ENCODE peak calls at places on chromosomes 7 and 10, in six cellular contexts. M is psoas muscle; N is CD8-positive, alpha-beta memory T cell; Q is astrocyte of the cerebellum; A is dorsolateral prefrontal cortex; C is CD4-positive, alpha-beta memory T cell. P is an unnamed sample.

GRCh38 chr10:114110174-114110972 is 63.6 kb downstream of the CCDC186 start:
- DNase-seq in M (no peak), N (no peak), A (no peak), C (no peak), Q (no peak), P (no peak)

GRCh38 chr7:158279539-158280466 is 307.8 kb downstream of the PTPRN2 start:
- DNase-seq in C (no peak), M (peak), N (no peak), Q (no peak), A (peak), P (no peak)

GRCh38 chr10:22702348-22702747 is 12.0 kb downstream of the PIP4K2A start:
- DNase-seq in C (no peak), A (no peak), M (no peak), Q (no peak), N (no peak), P (no peak)

GRCh38 chr10:110013615-110014293 is 6.0 kb downstream of the ADD3 start:
- DNase-seq in C (peak), M (no peak), N (no peak), A (no peak), Q (no peak), P (no peak)

GRCh38 chr7:85135931-85136330 is 50.9 kb downstream of the SEMA3D start:
- DNase-seq in M (no peak), C (no peak), N (no peak), Q (peak), A (no peak), P (no peak)

GRCh38 chr10:663844-664243 is 25.6 kb downstream of the DIP2C start:
- DNase-seq in C (no peak), M (no peak), N (no peak), Q (no peak), A (peak), P (no peak)

GRCh38 chr7:75637854-75638606 is 100.7 kb downstream of the HIP1 start:
- DNase-seq in Q (no peak), A (no peak), M (no peak), N (no peak), C (no peak), P (no peak)

GRCh38 chr7:46178685-46179084 is 257.6 kb upstream of the IGFBP3 start:
- DNase-seq in N (no peak), M (no peak), Q (peak), A (no peak), C (no peak), P (no peak)

GRCh38 chr7:140653319-140654108 is 12.9 kb upstream of the DENND2A start:
- DNase-seq in Q (peak), N (peak), C (peak), M (no peak), A (no peak), P (no peak)

GRCh38 chr7:141276031-141276430 is 202.2 kb downstream of the TMEM178B start:
- DNase-seq in N (no peak), C (no peak), M (no peak), A (no peak), Q (no peak), P (no peak)

GRCh38 chr10:124291009-124291671 is 127.6 kb downstream of the OAT start:
- DNase-seq in C (no peak), Q (no peak), N (no peak), M (peak), A (peak), P (peak)

GRCh38 chr10:60314306-60314940 is 75.3 kb downstream of the ANK3 start:
- DNase-seq in Q (peak), A (no peak), M (no peak), C (no peak), N (no peak), P (no peak)

DNA sequence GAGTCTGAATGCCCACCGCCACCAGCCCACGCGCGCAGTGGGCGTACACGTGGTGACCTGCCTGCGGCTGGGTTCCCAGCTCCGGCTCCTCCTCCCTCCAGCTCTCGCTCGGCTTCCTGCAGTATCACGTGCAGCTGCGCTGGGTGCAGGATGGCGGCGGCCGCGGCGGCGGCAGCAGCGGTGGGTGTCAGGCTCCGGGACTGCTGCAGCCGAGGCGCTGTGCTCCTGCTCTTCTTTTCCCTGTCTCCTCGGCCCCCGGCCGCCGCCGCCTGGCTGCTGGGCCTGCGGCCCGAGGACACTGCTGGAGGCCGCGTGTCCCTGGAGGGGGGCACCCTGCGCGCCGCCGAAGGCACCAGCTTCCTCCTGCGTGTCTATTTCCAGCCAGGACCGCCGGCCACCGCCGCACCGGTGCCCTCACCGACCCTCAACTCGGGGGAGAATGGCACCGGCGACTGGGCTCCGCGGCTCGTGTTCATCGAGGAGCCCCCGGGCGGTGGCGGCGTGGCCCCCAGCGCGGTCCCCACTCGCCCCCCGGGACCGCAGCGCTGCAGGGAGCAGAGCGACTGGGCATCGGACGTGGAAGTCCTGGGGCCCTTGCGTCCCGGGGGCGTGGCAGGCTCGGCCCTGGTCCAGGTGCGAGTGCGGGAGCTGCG is at the start of gene CNNM1:
- DNase-seq in C (no peak), Q (no peak), A (peak), N (no peak), M (peak), P (no peak)
- H3K4me3 ChIP-seq in C (no peak), Q (peak), A (peak), N (no peak), M (peak), P (peak)

GRCh38 chr10:18313626-18314025 is 173.4 kb downstream of the CACNB2 start:
- DNase-seq in C (no peak), M (no peak), A (no peak), N (no peak), Q (no peak), P (no peak)
- H3K4me3 ChIP-seq in C (no peak), M (peak), A (peak), N (no peak), Q (no peak), P (peak)

GRCh38 chr10:93445097-93445960 is 36.8 kb downstream of the MYOF start:
- DNase-seq in Q (peak), N (no peak), A (no peak), M (peak), C (no peak), P (peak)

GRCh38 chr10:93451244-93451947 is 30.7 kb downstream of the MYOF start:
- DNase-seq in N (no peak), M (no peak), A (no peak), C (no peak), Q (no peak), P (no peak)

GRCh38 chr10:93445978-93446720 is 36.0 kb downstream of the MYOF start:
- DNase-seq in A (no peak), Q (no peak), M (no peak), N (no peak), C (no peak), P (no peak)

GRCh38 chr10:93447970-93448369 is 34.2 kb downstream of the MYOF start:
- DNase-seq in Q (no peak), A (no peak), N (no peak), M (no peak), C (no peak), P (no peak)

GRCh38 chr10:93447019-93447418 is 35.1 kb downstream of the MYOF start:
- DNase-seq in C (no peak), A (no peak), Q (no peak), M (no peak), N (no peak), P (no peak)
- H3K4me3 ChIP-seq in C (no peak), A (no peak), Q (no peak), M (no peak), N (no peak), P (no peak)

GRCh38 chr7:101164071-101164840 is 1.1 kb downstream of the VGF start:
- DNase-seq in Q (no peak), C (no peak), N (no peak), A (no peak), M (no peak), P (no peak)
- H3K4me3 ChIP-seq in Q (no peak), C (no peak), N (no peak), A (peak), M (peak), P (peak)

GRCh38 chr7:95608344-95609173 is 12.2 kb upstream of the PDK4 start:
- DNase-seq in Q (peak), N (peak), C (no peak), M (peak), A (peak), P (peak)
- H3K4me3 ChIP-seq in Q (peak), N (no peak), C (no peak), M (peak), A (peak), P (peak)

P was measured in left ventricle myocardium inferior.